ENCODE peak calls at places on chromosomes 2 and 18, in seven cellular contexts. T is NCI-H82; F is stimulated activated CD8-positive, alpha-beta memory T cell treated with anti-CD3 and anti-CD28 coated beads, Interleukin-15, amount 100 ng/mL, for 1 hour; D is globus pallidus; X is uterus; A is Peyer's patch; G is omental fat pad. M is an unnamed sample.

GRCh38 chr2:183991973-183992372 is 606.4 kb upstream of the ZNF804A start:
- DNase-seq in F (no peak), D (no peak), X (no peak), G (no peak), A (no peak), T (no peak), M (no peak)

GRCh38 chr2:70546376-70546775 is 7.2 kb downstream of the TGFA start:
- DNase-seq in G (no peak), F (no peak), X (no peak), A (no peak), D (no peak), T (no peak), M (no peak)

GRCh38 chr18:49227456-49227855 is 233.0 kb downstream of the DYM start:
- DNase-seq in G (no peak), X (no peak), A (peak), D (no peak), F (no peak), T (no peak), M (no peak)

GRCh38 chr18:3995476-3996102 is 459.5 kb downstream of the DLGAP1 start:
- DNase-seq in T (peak), F (peak), D (peak), G (peak), X (peak), A (peak), M (peak)

GRCh38 chr2:55511508-55512124 is 7.9 kb upstream of the CFAP36 start:
- DNase-seq in F (no peak), A (no peak), T (peak), X (no peak), D (peak), G (no peak), M (peak)

GRCh38 chr2:108395155-108395554 is 17.4 kb downstream of the SULT1C4 start:
- DNase-seq in X (no peak), F (no peak), T (no peak), G (no peak), A (no peak), D (no peak), M (no peak)

GRCh38 chr2:188598551-188598950 is 306.9 kb downstream of the GULP1 start:
- DNase-seq in A (no peak), G (no peak), D (peak), T (no peak), X (peak), F (no peak), M (no peak)

GRCh38 chr18:10130626-10131025 is 216.8 kb downstream of the VAPA start:
- DNase-seq in T (no peak), X (no peak), G (no peak), A (no peak), D (no peak), F (no peak), M (no peak)

GRCh38 chr2:212915121-212915782 is 236.2 kb downstream of the IKZF2 start:
- DNase-seq in D (no peak), X (no peak), G (no peak), T (no peak), F (no peak), A (no peak), M (no peak)

GRCh38 chr2:3168230-3168891 is 209.3 kb downstream of the EIPR1 start:
- DNase-seq in T (no peak), X (no peak), A (no peak), F (no peak), G (no peak), D (no peak), M (no peak)

GRCh38 chr2:46117379-46117778 is 179.8 kb upstream of the EPAS1 start:
- DNase-seq in T (no peak), X (no peak), D (no peak), F (no peak), G (no peak), A (peak), M (no peak)

GRCh38 chr2:96118698-96119388 is 2.5 kb upstream of the ADRA2B start:
- DNase-seq in A (no peak), X (no peak), G (no peak), D (no peak), F (no peak), T (no peak), M (no peak)